ENCODE peak calls at places on chromosomes 16 and 17, in ten cellular contexts. O is ascending aorta, G is mesendoderm, E is pancreas, A is transverse colon, T is ovary, Q is endodermal cell, B is HCT116, R is IMR-90, P is MM.1S. X is an unnamed sample.
A peak's percentile ranks its signal among the peaks of the same experiment; 100 is the strongest.

GRCh38 chr16:3971261-3971660 is 90.7 kb upstream of the CREBBP start:
- DNase-seq in R (peak; percentile 98), A (no peak), O (no peak), E (no peak), T (no peak), P (no peak), B (no peak), Q (no peak), G (no peak), X (no peak)

GRCh38 chr17:76909971-76910760 is 42.0 kb downstream of the MGAT5B start:
- DNase-seq in A (peak; percentile 17), G (peak; percentile 86), P (peak; percentile 66), Q (peak; percentile 98), T (no peak), B (peak; percentile 7), O (no peak), R (peak; percentile 41), E (peak; percentile 38), X (peak; percentile 79)

GRCh38 chr16:25311950-25312349 is 54.3 kb upstream of the ZKSCAN2 start:
- DNase-seq in R (no peak), Q (no peak), P (no peak), B (no peak), E (no peak), O (no peak), G (no peak), T (no peak), A (no peak), X (no peak)

GRCh38 chr17:60094754-60095153 is 16.0 kb upstream of the HEATR6 start:
- DNase-seq in G (no peak), A (no peak), B (no peak), Q (peak; percentile 7), O (no peak), T (no peak), P (no peak), E (no peak), R (no peak), X (no peak)

GRCh38 chr16:47806309-47806847 is 345.2 kb downstream of the PHKB start:
- DNase-seq in E (no peak), Q (no peak), R (no peak), A (no peak), P (no peak), B (no peak), O (no peak), T (no peak), G (no peak), X (no peak)

GRCh38 chr16:82063456-82064082 is 28.5 kb downstream of the HSD17B2 start:
- DNase-seq in T (no peak), P (no peak), B (no peak), Q (no peak), E (no peak), A (no peak), R (no peak), G (no peak), O (no peak), X (no peak)

GRCh38 chr17:73387746-73388577 is 76.2 kb upstream of the CDC42EP4 start:
- DNase-seq in B (no peak), A (no peak), E (no peak), R (no peak), Q (peak; percentile 76), O (no peak), T (no peak), G (peak; percentile 39), P (no peak), X (no peak)

GRCh38 chr17:14329900-14330491 is 29.1 kb downstream of the HS3ST3B1 start:
- DNase-seq in E (no peak), O (no peak), A (no peak), B (no peak), R (no peak), Q (no peak), T (no peak), G (no peak), P (no peak), X (no peak)

GRCh38 chr16:17939723-17940122 is 396.8 kb downstream of the NPIPA8 start:
- DNase-seq in T (no peak), O (no peak), G (no peak), E (no peak), P (peak; percentile 31), Q (no peak), R (no peak), B (no peak), A (no peak), X (no peak)
- H3K4me3 ChIP-seq in T (no peak overlapping the region), O (no peak overlapping the region), G (no peak overlapping the region), E (no peak overlapping the region), P (peak overlapping the region; percentile 60), Q (no peak overlapping the region), R (no peak overlapping the region), B (no peak overlapping the region), A (no peak overlapping the region), X (no peak overlapping the region)

GRCh38 chr16:87831421-87832136 is 37.7 kb downstream of the SLC7A5 start:
- DNase-seq in A (no peak), B (no peak), P (no peak), E (no peak), G (no peak), Q (no peak), T (no peak), R (no peak), O (no peak), X (no peak)

GRCh38 chr16:87830673-87831420 is 38.5 kb downstream of the SLC7A5 start:
- DNase-seq in P (no peak), Q (no peak), O (no peak), B (no peak), R (no peak), E (no peak), G (no peak), A (no peak), T (no peak), X (no peak)

GRCh38 chr16:87833548-87833947 is 35.8 kb downstream of the SLC7A5 start:
- DNase-seq in A (no peak), P (no peak), G (no peak), O (no peak), B (no peak), T (no peak), E (no peak), Q (no peak), R (no peak), X (no peak)

GRCh38 chr16:87832759-87833502 is 36.4 kb downstream of the SLC7A5 start:
- DNase-seq in Q (no peak), P (no peak), T (no peak), A (no peak), E (no peak), G (no peak), O (no peak), R (no peak), B (no peak), X (no peak)

GRCh38 chr16:87832137-87832527 is 37.2 kb downstream of the SLC7A5 start:
- DNase-seq in A (no peak), B (no peak), T (no peak), E (no peak), O (no peak), P (no peak), G (no peak), Q (no peak), R (no peak), X (no peak)
- H3K27ac ChIP-seq in A (no peak overlapping the region), B (no peak overlapping the region), T (no peak overlapping the region), E (no peak overlapping the region), O (no peak overlapping the region), P (no peak overlapping the region), G (no peak overlapping the region), Q (no peak overlapping the region), R (no peak overlapping the region), X (no peak overlapping the region)

GRCh38 chr17:66953661-66954060 is 10.8 kb upstream of the CACNG4 start:
- DNase-seq in P (no peak), R (no peak), A (no peak), E (no peak), B (no peak), G (no peak), O (no peak), T (no peak), Q (no peak), X (no peak)

GRCh38 chr17:66955821-66956220 is 8.7 kb upstream of the CACNG4 start:
- DNase-seq in A (no peak), T (no peak), B (no peak), Q (no peak), O (no peak), E (no peak), R (no peak), G (no peak), P (no peak), X (no peak)

GRCh38 chr17:66956941-66957340 is 7.6 kb upstream of the CACNG4 start:
- DNase-seq in P (no peak), R (no peak), Q (no peak), O (no peak), G (no peak), A (no peak), T (no peak), B (no peak), E (no peak), X (no peak)

GRCh38 chr17:66952681-66953638 is 11.5 kb upstream of the CACNG4 start:
- DNase-seq in P (no peak), B (no peak), Q (peak; percentile 84), A (no peak), O (no peak), T (no peak), E (no peak), R (no peak), G (peak; percentile 84), X (no peak)

DNA sequence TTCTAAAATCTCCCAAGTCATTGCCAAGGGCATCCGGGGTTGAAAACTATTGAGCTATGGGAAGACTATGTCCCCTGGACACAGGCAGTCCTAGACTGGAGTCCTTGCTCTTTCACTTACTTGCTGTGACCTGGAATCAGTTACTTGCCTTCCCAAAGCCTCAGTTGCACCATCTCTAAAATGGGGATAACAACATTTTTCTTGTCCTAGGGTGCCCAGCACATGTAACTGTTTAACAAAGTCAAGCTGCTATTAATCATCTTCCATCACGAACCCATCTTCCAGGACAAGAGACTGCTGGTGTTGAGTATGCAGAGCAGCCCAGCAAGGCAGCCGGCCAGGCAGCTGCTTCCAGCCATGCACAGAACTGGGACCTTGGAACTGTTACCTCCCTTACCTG is 9.9 kb upstream of the CACNG4 start:
- DNase-seq in E (no peak), O (no peak), T (no peak), R (no peak), B (no peak), G (no peak), P (no peak), A (no peak), Q (no peak), X (no peak)
- H3K4me1 ChIP-seq in E (no peaks in the 10 kb centered on the region), O (no peaks in the 10 kb centered on the region), T (no peaks in the 10 kb centered on the region), R (peaks cover 22% of the 10 kb centered on the region), B (peaks cover 54% of the 10 kb centered on the region), G (peaks cover 7% of the 10 kb centered on the region), P (no peaks in the 10 kb centered on the region), A (no peaks in the 10 kb centered on the region), Q (peaks cover 4% of the 10 kb centered on the region), X (no peaks in the 10 kb centered on the region)

GRCh38 chr16:10868562-10869469 is 8.2 kb upstream of the CIITA start:
- DNase-seq in O (no peak), E (peak; percentile 58), T (no peak), A (peak; percentile 46), Q (no peak), P (peak; percentile 59), G (no peak), R (no peak), B (no peak), X (peak; percentile 74)

GRCh38 chr16:10870137-10870776 is 6.7 kb upstream of the CIITA start:
- DNase-seq in A (no peak), B (no peak), O (no peak), T (no peak), P (no peak), E (no peak), G (no peak), R (no peak), Q (no peak), X (no peak)

GRCh38 chr16:10867199-10867598 is 9.8 kb upstream of the CIITA start:
- DNase-seq in O (no peak), G (no peak), R (no peak), T (no peak), A (no peak), E (no peak), P (no peak), Q (no peak), B (no peak), X (no peak)

GRCh38 chr16:10866196-10866976 is 10.6 kb upstream of the CIITA start:
- DNase-seq in T (no peak), A (no peak), G (no peak), R (no peak), Q (no peak), B (no peak), O (no peak), E (no peak), P (no peak), X (no peak)

GRCh38 chr16:10868089-10868488 is 8.9 kb upstream of the CIITA start:
- DNase-seq in P (peak; percentile 19), A (no peak), T (no peak), O (no peak), R (no peak), B (no peak), G (no peak), Q (no peak), E (no peak), X (peak; percentile 40)
- H3K4me3 ChIP-seq in P (peak overlapping the region; percentile 61), A (no peak overlapping the region), T (no peak overlapping the region), O (no peak overlapping the region), R (no peak overlapping the region), B (no peak overlapping the region), G (no peak overlapping the region), Q (no peak overlapping the region), E (no peak overlapping the region), X (peak overlapping the region; percentile 8)